ENCODE peak calls at places on chromosomes 5 and 9, in four cellular contexts. H is K562, F is HepG2, V is GM12878. X is an unnamed sample.
A peak's percentile ranks its signal among the peaks of the same experiment; 100 is the strongest.

GRCh38 chr5:168881427-168882149 is 302.4 kb upstream of the PANK3 start:
- DNase-seq in V (no peak), H (peak; percentile 13), F (no peak), X (peak; percentile 68)

GRCh38 chr5:72248352-72249032 is 71.5 kb downstream of the MRPS27 start:
- DNase-seq in V (no peak), F (no peak), H (peak; percentile 52), X (peak; percentile 29)

GRCh38 chr9:107674252-107674936 is 184.8 kb upstream of the KLF4 start:
- DNase-seq in H (no peak), F (no peak), V (no peak), X (no peak)

GRCh38 chr9:34291019-34291418 is 38.0 kb downstream of the KIF24 start:
- DNase-seq in H (no peak), F (no peak), V (no peak), X (no peak)

GRCh38 chr5:39273314-39273954 is 54.1 kb upstream of the FYB1 start:
- DNase-seq in H (no peak), F (no peak), V (no peak), X (no peak)

GRCh38 chr5:103346162-103346748 is 87.7 kb downstream of the MACIR start:
- DNase-seq in V (no peak), H (no peak), F (no peak), X (no peak)

GRCh38 chr5:54275361-54275760 is 35.0 kb downstream of the ARL15 start:
- DNase-seq in H (no peak), V (no peak), F (no peak), X (no peak)

GRCh38 chr9:110016340-110016739 is 191.6 kb downstream of the C9orf152 start:
- DNase-seq in H (no peak), V (no peak), F (peak; percentile 18), X (no peak)

GRCh38 chr9:73153793-73154227 is 2.1 kb downstream of the ANXA1 start:
- DNase-seq in F (no peak), V (no peak), H (peak; percentile 23), X (no peak)

GRCh38 chr9:2243666-2244555 is 228.8 kb downstream of the SMARCA2 start:
- DNase-seq in F (no peak), H (peak; percentile 9), V (no peak), X (no peak)

GRCh38 chr9:2241461-2241874 is 226.3 kb downstream of the SMARCA2 start:
- DNase-seq in F (no peak), H (peak; percentile 6), V (no peak), X (peak; percentile 22)

GRCh38 chr9:2248768-2249167 is 233.6 kb downstream of the SMARCA2 start:
- DNase-seq in F (no peak), H (no peak), V (no peak), X (no peak)

GRCh38 chr9:2241875-2242741 is 227.0 kb downstream of the SMARCA2 start:
- DNase-seq in V (no peak), H (peak; percentile 75), F (peak; percentile 51), X (peak; percentile 74)

GRCh38 chr9:2242778-2243395 is 227.7 kb downstream of the SMARCA2 start:
- DNase-seq in F (no peak), H (no peak), V (no peak), X (no peak)
- TF ChIP-seq SP1 in F (no peak), H (no peak), V (no peak), X (no peak)

DNA sequence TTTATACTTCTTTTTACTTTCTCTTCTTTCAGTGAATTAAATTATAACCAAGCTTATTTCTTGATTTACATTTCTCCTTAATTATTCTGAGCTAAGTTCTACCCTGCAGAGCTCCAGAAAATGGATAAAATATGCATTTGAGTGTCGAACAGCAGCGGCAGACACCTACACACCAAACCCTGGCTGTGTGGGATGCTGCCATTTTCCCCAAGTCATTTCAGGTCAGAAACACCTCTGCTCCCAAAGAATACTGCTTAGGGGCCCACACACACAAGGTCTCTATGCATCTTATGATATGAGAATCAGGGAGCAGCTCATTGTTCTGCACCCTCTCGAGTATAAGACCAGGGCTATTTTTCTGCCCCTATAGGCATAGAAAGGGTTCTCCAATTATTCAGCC is 122.3 kb downstream of the CMYA5 start:
- DNase-seq in V (no peak), F (no peak), H (no peak), X (no peak)
- TF ChIP-seq FOXM1 in V (no peak), F (no peak), H (no peak), X (no peak)

DNA sequence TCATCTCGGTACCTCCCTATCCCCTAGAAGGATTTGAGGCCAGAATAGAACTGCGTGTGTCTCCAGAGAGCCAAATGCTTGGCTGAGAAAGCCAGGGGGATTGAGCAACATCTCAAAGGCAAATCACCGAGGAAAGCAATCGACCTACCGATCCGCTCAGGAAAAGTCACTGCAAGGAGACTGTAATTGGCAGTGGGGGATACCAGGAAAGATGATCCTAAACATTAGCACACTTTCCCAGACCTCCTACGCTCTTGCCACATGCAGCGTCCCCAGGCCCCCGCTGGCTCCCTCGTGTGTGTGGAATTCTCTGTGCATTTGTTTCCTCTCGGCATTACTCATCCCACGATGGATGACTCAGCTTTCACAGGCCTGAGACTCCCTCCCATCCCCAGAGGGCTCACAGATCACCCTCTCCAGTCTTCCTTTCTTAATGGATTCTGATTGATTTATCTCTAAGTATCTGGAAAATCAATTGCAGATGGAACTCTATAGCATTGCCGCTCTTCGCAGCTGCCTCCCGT is 82.2 kb upstream of the ICE1 start:
- DNase-seq in H (peak; percentile 65), F (peak; percentile 73), V (no peak), X (peak; percentile 37)
- TF ChIP-seq SP1 in H (no peak), F (no peak), V (no peak), X (no peak)

GRCh38 chr9:136848393-136849037 is 694 bp upstream of the PHPT1 start:
- DNase-seq in V (no peak), H (peak; percentile 66), F (peak; percentile 34), X (peak; percentile 68)
- TF ChIP-seq FOXM1 in V (no peak), H (no peak), F (no peak), X (no peak)

DNA sequence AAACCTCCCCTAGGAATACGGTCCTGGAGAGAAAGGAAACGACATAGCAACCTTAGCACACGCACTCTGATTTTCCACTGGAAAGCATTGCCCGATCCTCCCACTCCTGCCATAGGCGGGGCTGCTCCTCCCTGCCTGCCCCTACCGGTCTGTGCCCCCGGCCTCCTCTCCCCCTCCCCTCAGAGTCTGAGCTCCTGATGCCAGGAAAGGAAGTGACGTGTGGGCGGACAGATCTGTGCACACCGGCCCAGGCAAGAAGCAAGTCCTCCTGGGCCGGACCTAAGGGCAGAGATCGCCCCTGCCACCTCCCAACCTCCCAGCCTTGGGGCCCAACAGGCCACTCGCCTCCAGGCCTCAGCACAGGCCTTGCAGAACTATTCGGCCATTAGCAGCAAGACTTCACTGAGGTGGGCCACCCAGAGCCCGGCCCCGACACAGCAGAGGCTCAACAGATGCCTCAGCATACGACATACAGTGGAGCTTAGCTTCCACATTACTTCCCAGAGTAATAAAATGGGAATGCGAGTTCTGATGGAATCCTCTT is 7.2 kb downstream of the NINJ1 start:
- DNase-seq in H (no peak), F (peak; percentile 88), V (no peak), X (no peak)
- TF ChIP-seq SP1 in H (no peak), F (peak; percentile 26), V (no peak), X (no peak)